ENCODE peak calls at places on chromosome 9, in five cellular contexts. C is CD8-positive, alpha-beta memory T cell; V is neuronal stem cell; X is tibial artery; F is endothelial cell of umbilical vein. Y is an unnamed sample.

GRCh38 chr9:82613516-82613915 is 449.4 kb downstream of the RASEF start:
- DNase-seq in C (no peak), V (no peak), X (no peak), F (no peak), Y (no peak)

GRCh38 chr9:4197548-4197947 is 102.3 kb downstream of the GLIS3 start:
- DNase-seq in C (no peak), V (no peak), X (no peak), F (no peak), Y (no peak)

GRCh38 chr9:110050925-110051355 is 157.0 kb downstream of the C9orf152 start:
- DNase-seq in C (no peak), V (no peak), X (peak), F (peak), Y (no peak)

GRCh38 chr9:117672397-117672796 is 31.8 kb upstream of the TLR4 start:
- DNase-seq in C (no peak), V (no peak), X (no peak), F (no peak), Y (no peak)

GRCh38 chr9:91689006-91689405 is 261.0 kb downstream of the ROR2 start:
- DNase-seq in C (no peak), V (no peak), X (no peak), F (no peak), Y (no peak)

GRCh38 chr9:104899759-104900247 is 28.2 kb downstream of the ABCA1 start:
- DNase-seq in C (no peak), V (no peak), X (no peak), F (no peak), Y (no peak)

GRCh38 chr9:89177401-89178161 is 1.0 kb downstream of the SHC3 start:
- DNase-seq in C (no peak), V (peak), X (no peak), F (no peak), Y (no peak)

GRCh38 chr9:132663851-132664250 is 5.9 kb downstream of the DDX31 start:
- DNase-seq in C (no peak), V (no peak), X (no peak), F (no peak), Y (no peak)

GRCh38 chr9:91771864-91772263 is 178.2 kb downstream of the ROR2 start:
- DNase-seq in C (no peak), V (no peak), X (no peak), F (no peak), Y (no peak)

GRCh38 chr9:109795613-109796012 is 15.6 kb downstream of the PALM2AKAP2 start:
- DNase-seq in C (no peak), V (no peak), X (no peak), F (no peak), Y (no peak)

GRCh38 chr9:109107402-109108240 is 12.1 kb downstream of the TMEM245 start:
- DNase-seq in C (no peak), V (no peak), X (no peak), F (peak), Y (no peak)

GRCh38 chr9:91817493-91818225 is 132.4 kb downstream of the ROR2 start:
- DNase-seq in C (no peak), V (peak), X (peak), F (peak), Y (no peak)

GRCh38 chr9:79610019-79610760 is 38.4 kb downstream of the TLE4 start:
- DNase-seq in C (no peak), V (peak), X (no peak), F (no peak), Y (no peak)

GRCh38 chr9:120879421-120879820 is 2.4 kb upstream of the PHF19 start:
- DNase-seq in C (no peak), V (no peak), X (no peak), F (no peak), Y (no peak)

GRCh38 chr9:132882616-132883015 is 3.9 kb downstream of the SPACA9 start:
- DNase-seq in C (peak), V (no peak), X (no peak), F (no peak), Y (no peak)

GRCh38 chr9:93588641-93589609 is 12.5 kb downstream of the PHF2 start:
- DNase-seq in C (no peak), V (no peak), X (peak), F (peak), Y (no peak)

GRCh38 chr9:131810351-131811170 is 70.7 kb upstream of the RAPGEF1 start:
- DNase-seq in C (no peak), V (no peak), X (no peak), F (no peak), Y (no peak)

GRCh38 chr9:89359636-89360315 is 41.5 kb downstream of the SECISBP2 start:
- DNase-seq in C (no peak), V (no peak), X (peak), F (peak), Y (no peak)

GRCh38 chr9:98861881-98862501 is 54.5 kb downstream of the GALNT12 start:
- DNase-seq in C (no peak), V (no peak), X (peak), F (no peak), Y (no peak)

GRCh38 chr9:32423371-32423770 is 38.9 kb downstream of the ACO1 start:
- DNase-seq in C (no peak), V (no peak), X (no peak), F (peak), Y (no peak)

GRCh38 chr9:132585954-132586829 is 3.8 kb downstream of the BARHL1 start:
- DNase-seq in C (no peak), V (no peak), X (no peak), F (no peak), Y (peak)

GRCh38 chr9:89870207-89870606 is 265.4 kb downstream of the GADD45G start:
- DNase-seq in C (no peak), V (no peak), X (no peak), F (no peak), Y (no peak)

GRCh38 chr9:75198436-75198835 is 110.1 kb downstream of the OSTF1 start:
- DNase-seq in C (no peak), V (no peak), X (no peak), F (no peak), Y (no peak)

GRCh38 chr9:27865031-27865438 is 291.8 kb upstream of the C9orf72 start:
- DNase-seq in C (no peak), V (no peak), X (no peak), F (no peak), Y (no peak)

GRCh38 chr9:93599571-93600403 is 23.4 kb downstream of the PHF2 start:
- DNase-seq in C (no peak), V (no peak), X (peak), F (no peak), Y (no peak)

GRCh38 chr9:84668204-84669007 is 1.1 kb upstream of the NTRK2 start:
- DNase-seq in C (no peak), V (peak), X (peak), F (peak), Y (peak)

GRCh38 chr9:38387751-38388150 is 4.8 kb upstream of the ALDH1B1 start:
- DNase-seq in C (no peak), V (no peak), X (peak), F (no peak), Y (no peak)
- H3K27ac ChIP-seq in C (no peak), V (no peak), X (peak), F (no peak), Y (no peak)

GRCh38 chr9:114805670-114806551 is at the start of gene TNFSF15:
- DNase-seq in C (no peak), V (no peak), X (no peak), F (peak), Y (no peak)

GRCh38 chr9:114803459-114803858 is 2.4 kb downstream of the TNFSF15 start:
- DNase-seq in C (no peak), V (no peak), X (no peak), F (no peak), Y (no peak)

GRCh38 chr9:114804504-114804903 is 1.3 kb downstream of the TNFSF15 start:
- DNase-seq in C (no peak), V (no peak), X (no peak), F (peak), Y (no peak)

GRCh38 chr9:114803886-114804285 is 2.0 kb downstream of the TNFSF15 start:
- DNase-seq in C (no peak), V (no peak), X (no peak), F (no peak), Y (no peak)

GRCh38 chr9:114806571-114806970 is 732 bp upstream of the TNFSF15 start:
- DNase-seq in C (no peak), V (no peak), X (no peak), F (no peak), Y (no peak)
- H3K27ac ChIP-seq in C (no peak), V (no peak), X (no peak), F (no peak), Y (no peak)

GRCh38 chr9:125329978-125330377 is 68.4 kb downstream of the GAPVD1 start:
- DNase-seq in C (no peak), V (no peak), X (no peak), F (no peak), Y (no peak)

GRCh38 chr9:125337282-125337681 is 75.7 kb downstream of the GAPVD1 start:
- DNase-seq in C (no peak), V (no peak), X (no peak), F (no peak), Y (no peak)

GRCh38 chr9:125330587-125330986 is 69.0 kb downstream of the GAPVD1 start:
- DNase-seq in C (no peak), V (no peak), X (no peak), F (no peak), Y (no peak)

GRCh38 chr9:125332527-125332926 is 70.9 kb downstream of the GAPVD1 start:
- DNase-seq in C (no peak), V (no peak), X (no peak), F (no peak), Y (no peak)
- H3K27ac ChIP-seq in C (no peak), V (no peak), X (no peak), F (no peak), Y (no peak)

GRCh38 chr9:130768265-130768664 is 66.8 kb upstream of the ABL1 start:
- DNase-seq in C (no peak), V (no peak), X (no peak), F (no peak), Y (no peak)
- H3K27ac ChIP-seq in C (no peak), V (no peak), X (no peak), F (peak), Y (no peak)

GRCh38 chr9:134651226-134651905 is 9.8 kb downstream of the COL5A1 start:
- DNase-seq in C (no peak), V (no peak), X (peak), F (no peak), Y (no peak)
- H3K27ac ChIP-seq in C (no peak), V (no peak), X (peak), F (no peak), Y (no peak)

GRCh38 chr9:76877961-76878360 is 28.0 kb downstream of the PRUNE2 start:
- DNase-seq in C (no peak), V (no peak), X (no peak), F (no peak), Y (no peak)

GRCh38 chr9:76868897-76869296 is 37.0 kb downstream of the PRUNE2 start:
- DNase-seq in C (no peak), V (peak), X (no peak), F (no peak), Y (no peak)

GRCh38 chr9:76873821-76874220 is 32.1 kb downstream of the PRUNE2 start:
- DNase-seq in C (no peak), V (no peak), X (no peak), F (no peak), Y (no peak)

GRCh38 chr9:76876098-76876497 is 29.8 kb downstream of the PRUNE2 start:
- DNase-seq in C (no peak), V (no peak), X (no peak), F (no peak), Y (no peak)

DNA sequence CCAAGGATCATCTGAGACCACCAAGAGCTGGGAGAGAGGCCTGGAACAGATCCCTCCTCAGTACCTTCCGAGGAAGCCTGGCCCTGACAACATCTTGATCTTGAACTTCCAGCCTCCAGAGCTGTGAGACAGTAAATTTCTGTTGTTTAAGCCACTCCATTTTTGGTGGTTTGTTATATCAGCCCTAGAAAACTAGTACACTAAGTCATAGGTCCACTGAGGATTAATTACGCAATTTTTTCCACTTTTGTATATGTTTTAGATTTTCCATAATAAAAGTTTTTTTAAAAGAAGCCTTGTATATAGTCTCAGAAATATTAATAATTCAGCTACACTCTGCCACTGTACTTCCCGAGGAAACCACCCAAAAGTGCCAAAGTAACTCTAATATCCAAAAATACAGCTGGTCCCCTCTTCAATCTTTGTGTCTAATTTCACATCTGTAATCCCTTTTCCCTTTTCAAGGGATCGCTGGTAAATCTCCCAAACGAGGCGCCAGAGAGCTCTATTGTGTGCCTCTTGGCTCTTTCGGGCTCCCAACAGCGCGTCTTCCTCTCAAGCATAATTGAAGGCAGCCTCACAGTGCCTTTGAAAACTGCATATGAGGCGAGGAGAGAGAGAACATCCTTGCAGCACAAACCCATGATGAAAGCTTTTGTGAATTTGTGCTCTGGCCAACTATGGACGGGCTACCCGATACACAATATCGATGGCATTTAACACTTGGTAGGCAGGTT is 32.7 kb downstream of the PRUNE2 start:
- DNase-seq in C (no peak), V (peak), X (peak), F (no peak), Y (peak)
- H3K27ac ChIP-seq in C (no peak), V (peak), X (peak), F (no peak), Y (peak)

DNA sequence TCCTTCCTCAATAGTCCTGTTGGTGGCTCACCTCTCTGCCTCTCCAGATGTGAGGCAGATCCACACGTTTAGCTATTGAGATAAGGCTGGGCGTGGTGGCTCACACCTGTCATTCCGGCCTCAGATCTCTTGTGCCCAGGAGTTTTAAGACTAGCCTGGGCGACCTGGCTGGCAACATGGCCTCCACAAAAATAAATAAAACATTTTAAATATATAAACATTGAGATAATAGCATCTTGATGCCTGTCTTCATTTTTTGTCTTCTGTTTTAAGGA is 1.4 kb upstream of the TMEM250 start:
- DNase-seq in C (no peak), V (no peak), X (no peak), F (no peak), Y (no peak)
- H3K27ac ChIP-seq in C (no peak), V (no peak), X (peak), F (no peak), Y (peak)

DNA sequence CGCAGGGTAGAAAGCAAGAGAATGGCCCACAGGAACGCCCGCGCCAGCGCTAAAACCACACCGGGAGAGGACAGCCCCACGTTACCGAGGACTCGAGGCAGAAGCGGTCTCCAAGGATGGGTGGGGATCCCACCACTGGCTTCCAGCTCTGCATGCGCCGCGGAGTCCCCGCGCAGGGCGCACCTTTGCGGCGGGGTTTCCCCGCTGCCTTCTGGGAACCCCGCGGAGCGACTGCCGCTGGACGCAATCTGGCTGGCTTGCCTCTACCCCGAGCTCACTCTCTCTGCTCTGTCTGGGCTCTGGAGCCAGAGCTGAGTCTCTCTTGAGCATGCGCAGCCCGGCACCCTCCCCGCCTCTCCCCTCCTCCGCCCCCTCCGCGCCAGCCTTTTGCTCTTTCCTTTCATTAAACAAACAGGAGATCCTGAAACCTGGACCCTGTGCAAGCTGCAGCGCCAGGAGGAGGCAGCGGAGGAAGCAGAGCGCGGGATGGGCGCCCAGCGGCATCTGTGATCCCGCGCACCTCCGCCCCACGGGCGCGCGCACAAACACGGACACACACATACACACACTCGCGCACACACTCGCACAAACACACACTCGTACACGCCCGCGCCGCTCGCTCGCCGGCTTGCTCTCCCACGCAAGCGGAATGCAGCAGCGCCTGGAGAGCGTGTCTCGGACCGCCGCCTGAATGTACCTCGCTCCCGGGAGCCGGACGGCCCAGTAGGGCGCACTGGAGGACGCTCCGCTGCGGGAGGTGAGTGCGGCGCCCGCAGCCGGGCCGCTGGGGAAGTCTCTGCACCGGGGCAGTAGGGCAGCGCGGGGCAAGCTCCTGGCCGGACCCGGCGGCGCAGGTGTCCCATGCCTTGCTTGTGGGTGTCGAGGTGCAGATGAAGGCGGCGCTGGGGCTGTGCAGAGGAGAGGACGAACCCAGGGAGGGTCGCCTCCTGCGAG is at the start of gene PLPPR1:
- DNase-seq in C (no peak), V (peak), X (no peak), F (peak), Y (peak)
- H3K27ac ChIP-seq in C (no peak), V (peak), X (no peak), F (no peak), Y (peak)

GRCh38 chr9:36030871-36031270 is 5.8 kb upstream of the RECK start:
- DNase-seq in C (no peak), V (no peak), X (no peak), F (no peak), Y (no peak)
- H3K27ac ChIP-seq in C (no peak), V (no peak), X (no peak), F (no peak), Y (no peak)

Y was measured in substantia nigra.